ENCODE peak calls at places on chromosomes 11 and 22, in four cellular contexts. Q is tibial artery; V is H4; L is activated CD4-positive, alpha-beta T cell treated with anti-CD3 and anti-CD28 coated beads, Interleukin-2, amount 50 U/mL, for 24 hours. U is an unnamed sample.

GRCh38 chr11:57491371-57492061 is 24.0 kb downstream of the SLC43A1 start:
- DNase-seq in V (no peak), L (no peak), Q (no peak), U (no peak)

GRCh38 chr11:94519478-94520084 is 7.3 kb downstream of the C11orf97 start:
- DNase-seq in V (no peak), L (no peak), Q (no peak), U (no peak)

GRCh38 chr11:44568358-44568705 is 2.9 kb downstream of the CD82 start:
- DNase-seq in Q (no peak), L (no peak), V (no peak), U (no peak)

GRCh38 chr11:43316451-43316850 is 4.7 kb downstream of the API5 start:
- DNase-seq in L (no peak), Q (no peak), V (peak), U (no peak)

GRCh38 chr11:128448981-128449713 is 138.2 kb downstream of the ETS1 start:
- DNase-seq in Q (no peak), V (no peak), L (no peak), U (no peak)

GRCh38 chr11:65498042-65498726 is 661 bp upstream of the MALAT1 start:
- DNase-seq in V (peak), L (no peak), Q (peak), U (no peak)

GRCh38 chr22:19990609-19991394 is 25.8 kb downstream of the ARVCF start:
- DNase-seq in Q (peak), L (no peak), V (no peak), U (no peak)

GRCh38 chr11:114259124-114259526 is 37.1 kb upstream of the NNMT start:
- DNase-seq in L (no peak), V (no peak), Q (peak), U (no peak)

GRCh38 chr11:42762348-42762747 is 549.4 kb upstream of the API5 start:
- DNase-seq in Q (no peak), V (no peak), L (no peak), U (no peak)

GRCh38 chr11:65438257-65439151 is 15.9 kb downstream of the NEAT1 start:
- DNase-seq in L (no peak), Q (no peak), V (peak), U (no peak)

GRCh38 chr11:63738720-63739360 is 29.7 kb downstream of the ZFTA start:
- DNase-seq in Q (peak), V (peak), L (peak), U (peak)

GRCh38 chr22:29154364-29155048 is 51.2 kb upstream of the EMID1 start:
- DNase-seq in Q (peak), V (peak), L (peak), U (no peak)

GRCh38 chr11:129992161-129992944 is 10.3 kb downstream of the PRDM10 start:
- DNase-seq in L (no peak), Q (no peak), V (peak), U (no peak)

GRCh38 chr11:61103851-61104423 is 1.6 kb downstream of the CD5 start:
- DNase-seq in L (no peak), Q (no peak), V (no peak), U (no peak)

GRCh38 chr11:129280027-129280811 is 88.1 kb upstream of the ARHGAP32 start:
- DNase-seq in Q (no peak), V (peak), L (no peak), U (no peak)

GRCh38 chr11:44842219-44842618 is 108.5 kb downstream of the TP53I11 start:
- DNase-seq in Q (no peak), L (no peak), V (no peak), U (peak)

GRCh38 chr22:39176673-39177455 is 24.4 kb upstream of the CBX7 start:
- DNase-seq in Q (peak), L (no peak), V (no peak), U (no peak)

GRCh38 chr22:27168681-27169080 is 511.3 kb downstream of the MIAT start:
- DNase-seq in V (no peak), Q (no peak), L (no peak), U (no peak)

GRCh38 chr11:44774131-44774530 is 47.4 kb downstream of the TSPAN18 start:
- DNase-seq in Q (no peak), L (no peak), V (peak), U (no peak)

GRCh38 chr11:130431337-130431773 is 2.9 kb upstream of the ADAMTS8 start:
- DNase-seq in Q (peak), V (peak), L (peak), U (no peak)

GRCh38 chr11:79243412-79244174 is 197.2 kb downstream of the TENM4 start:
- DNase-seq in V (no peak), L (no peak), Q (no peak), U (no peak)

GRCh38 chr11:111206472-111206871 is 39.1 kb upstream of the POU2AF2 start:
- DNase-seq in V (no peak), L (no peak), Q (no peak), U (peak)

GRCh38 chr11:130181295-130182272 is 22.0 kb downstream of the ST14 start:
- DNase-seq in V (peak), L (no peak), Q (no peak), U (no peak)

GRCh38 chr11:2484576-2485125 is 39.8 kb downstream of the KCNQ1 start:
- DNase-seq in Q (no peak), V (no peak), L (no peak), U (no peak)

GRCh38 chr11:69878144-69878883 is 59.1 kb upstream of the FGF3 start:
- DNase-seq in V (no peak), Q (peak), L (no peak), U (no peak)

GRCh38 chr11:101083334-101083733 is 46.3 kb downstream of the PGR start:
- DNase-seq in Q (no peak), L (no peak), V (no peak), U (no peak)

GRCh38 chr22:39422721-39423120 is 23.1 kb downstream of the TAB1 start:
- DNase-seq in L (no peak), V (no peak), Q (no peak), U (no peak)

U was measured in BJ.